ENCODE peak calls at places on chromosomes 3 and 15, in five cellular contexts. J is neuronal stem cell, E is SJSA1, T is left ventricle myocardium inferior, H is astrocyte of the cerebellum. R is an unnamed sample.

GRCh38 chr3:151923901-151924300 is 50.5 kb downstream of the SUCNR1 start:
- DNase-seq in H (no peak), E (no peak), T (no peak), J (no peak), R (no peak)

GRCh38 chr3:61903931-61904657 is 342.7 kb downstream of the PTPRG start:
- DNase-seq in T (peak), E (no peak), J (no peak), H (peak), R (no peak)

GRCh38 chr3:126212629-126213375 is 32.4 kb upstream of the ALDH1L1 start:
- DNase-seq in H (peak), T (peak), J (peak), E (peak), R (no peak)

GRCh38 chr15:67564590-67565345 is 22.3 kb downstream of the MAP2K5 start:
- DNase-seq in J (no peak), E (no peak), H (no peak), T (no peak), R (peak)

GRCh38 chr3:46646700-46647099 is 34.4 kb downstream of the FAM240A start:
- DNase-seq in E (no peak), J (no peak), H (no peak), T (no peak), R (no peak)

GRCh38 chr15:56001476-56002078 is 8.2 kb upstream of the NEDD4 start:
- DNase-seq in T (no peak), E (no peak), J (no peak), H (no peak), R (no peak)

GRCh38 chr3:115788921-115789470 is 165.7 kb downstream of the GAP43 start:
- DNase-seq in J (no peak), H (peak), E (peak), T (no peak), R (no peak)

GRCh38 chr3:25478358-25478757 is 50.3 kb downstream of the RARB start:
- DNase-seq in T (no peak), H (no peak), J (no peak), E (no peak), R (no peak)

GRCh38 chr15:80498652-80499051 is 94.5 kb downstream of the ARNT2 start:
- DNase-seq in J (no peak), H (no peak), T (no peak), E (no peak), R (no peak)

GRCh38 chr3:80152692-80153091 is 384.9 kb upstream of the ROBO1 start:
- DNase-seq in H (no peak), T (no peak), J (no peak), E (no peak), R (no peak)

DNA sequence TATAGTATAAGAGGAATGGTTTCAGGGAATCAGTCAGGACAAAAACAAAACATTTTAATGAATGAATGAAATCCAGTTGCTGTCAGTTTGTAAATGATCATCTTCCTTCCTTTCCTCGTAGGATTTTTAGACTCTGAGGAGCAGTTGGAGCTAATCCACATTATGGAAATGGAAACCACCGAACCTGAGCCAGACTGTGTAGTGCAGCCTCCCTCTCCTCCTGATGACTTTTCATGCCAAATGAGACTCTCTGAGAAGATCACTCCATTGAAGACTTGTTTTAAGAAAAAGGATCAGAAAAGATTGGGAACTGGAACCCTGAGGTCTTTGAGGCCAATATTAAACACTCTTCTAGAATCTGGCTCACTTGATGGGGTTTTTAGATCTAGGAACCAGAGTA is 3.1 kb downstream of the TIPARP start:
- DNase-seq in E (no peak), J (no peak), T (no peak), H (no peak), R (no peak)
- H3K4me3 ChIP-seq in E (no peak), J (no peak), T (peak), H (peak), R (no peak)

DNA sequence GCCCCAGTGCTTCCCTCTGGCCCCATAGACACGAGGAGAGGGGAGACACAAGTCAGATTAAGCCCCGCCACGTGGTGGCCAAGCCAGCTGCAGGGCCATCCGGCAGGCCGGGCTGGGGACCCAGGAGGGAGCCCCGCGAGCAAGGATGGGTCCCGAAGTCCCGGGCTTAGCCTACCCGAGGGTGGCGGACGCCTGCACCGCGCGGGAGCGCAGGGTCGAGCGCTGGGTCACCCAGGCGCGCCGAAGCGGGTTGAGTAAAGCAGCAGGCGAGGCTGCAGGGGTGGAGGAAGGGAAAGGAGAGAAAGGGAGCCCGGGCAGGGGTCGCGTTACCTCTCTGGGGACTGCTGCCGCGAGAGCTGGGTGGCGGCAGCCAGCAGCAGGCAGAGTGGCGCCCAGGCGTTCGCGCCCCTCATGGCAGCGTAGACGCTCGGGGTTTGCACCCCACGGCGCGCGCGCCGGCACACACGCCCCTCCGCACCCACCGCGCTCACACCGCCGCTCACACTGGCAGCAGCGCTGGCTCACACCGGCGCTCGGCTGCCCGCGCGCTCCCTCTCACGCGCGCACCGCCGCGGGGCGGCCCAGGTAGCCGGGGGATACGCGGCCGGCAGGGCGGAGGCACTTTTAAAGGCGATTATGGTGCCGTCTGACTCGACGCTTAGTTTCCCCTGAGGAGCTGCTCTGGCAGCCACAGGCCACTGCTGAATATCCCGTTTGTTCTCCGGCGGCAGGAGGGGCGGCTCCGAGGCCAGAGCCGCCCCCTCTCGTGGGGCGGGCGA is at the start of gene PCOLCE2:
- DNase-seq in J (peak), T (peak), E (peak), H (no peak), R (no peak)
- H3K4me3 ChIP-seq in J (peak), T (peak), E (peak), H (peak), R (peak)

GRCh38 chr3:124813541-124813940 is 73.6 kb downstream of the ITGB5 start:
- DNase-seq in H (no peak), J (no peak), E (no peak), T (no peak), R (no peak)

GRCh38 chr3:124810970-124811369 is 76.2 kb downstream of the ITGB5 start:
- DNase-seq in T (no peak), E (no peak), H (no peak), J (no peak), R (no peak)

GRCh38 chr3:124811441-124811840 is 75.7 kb downstream of the ITGB5 start:
- DNase-seq in E (no peak), T (no peak), J (no peak), H (peak), R (no peak)

GRCh38 chr3:124814620-124815421 is 72.3 kb downstream of the ITGB5 start:
- DNase-seq in T (no peak), H (no peak), E (no peak), J (no peak), R (no peak)

DNA sequence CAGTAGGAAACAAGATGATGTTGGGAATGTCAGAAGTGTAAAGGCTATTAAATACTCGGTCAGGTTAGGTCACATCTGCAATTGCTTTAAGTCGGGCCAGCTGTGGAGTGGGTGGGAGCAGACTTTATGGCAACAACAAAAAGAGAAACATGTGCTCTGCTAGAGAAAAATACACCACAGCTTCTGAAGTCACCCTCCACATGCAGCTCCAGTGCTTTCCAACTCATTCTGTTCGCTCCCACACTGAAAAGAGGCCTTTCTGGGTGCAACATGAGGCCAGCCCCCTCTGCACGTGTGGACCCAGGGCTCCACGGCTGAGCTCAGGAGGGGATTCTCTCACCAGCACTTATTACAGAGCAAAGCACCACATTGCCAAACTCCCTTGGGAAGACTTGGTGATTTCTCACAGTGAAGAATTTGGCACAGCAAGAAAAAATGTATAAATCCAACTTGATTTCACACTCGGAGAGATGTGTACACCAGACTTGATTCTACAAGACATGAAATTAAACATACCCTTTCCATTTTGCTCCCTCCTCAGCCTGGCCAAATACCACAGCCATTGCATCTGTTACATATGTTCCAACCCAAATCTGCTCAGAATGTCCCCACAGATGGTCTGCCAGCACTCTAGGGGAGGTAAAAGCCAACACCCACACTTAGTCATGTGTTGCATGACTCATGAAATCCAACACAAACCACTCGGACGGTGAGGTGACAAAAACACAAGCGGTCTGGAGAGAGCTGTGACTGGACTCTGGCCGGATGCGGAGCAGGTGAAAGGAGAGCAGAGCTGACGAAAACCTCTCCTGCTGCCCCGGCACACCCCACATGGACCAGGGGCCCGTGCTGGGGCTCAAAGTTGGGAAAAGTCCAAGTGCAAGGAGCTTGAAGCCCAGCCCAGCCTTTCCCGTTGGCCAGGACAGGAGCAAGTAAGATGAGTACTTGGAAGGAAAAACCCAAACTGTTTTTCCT is 74.6 kb downstream of the ITGB5 start:
- DNase-seq in J (no peak), E (peak), H (peak), T (peak), R (no peak)
- H3K4me3 ChIP-seq in J (no peak), E (no peak), H (no peak), T (peak), R (no peak)

DNA sequence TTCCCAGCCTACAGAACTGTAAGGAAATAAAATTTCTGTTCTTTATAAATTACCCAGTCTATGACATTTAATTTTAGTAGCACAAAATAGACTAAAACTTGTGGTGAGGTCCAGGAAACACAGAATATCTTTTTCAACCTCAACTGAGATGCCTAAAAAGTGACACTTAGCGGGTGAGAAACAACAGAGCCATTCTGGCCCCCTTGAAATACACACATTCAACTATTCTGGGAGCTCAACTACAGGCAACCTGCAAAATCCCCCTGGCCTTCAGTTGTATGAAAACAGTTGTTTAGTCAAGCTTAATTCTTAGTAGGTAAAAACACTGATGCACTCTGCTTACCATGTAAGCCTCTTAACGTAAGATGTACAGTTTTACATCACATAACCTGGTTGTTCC is 66.8 kb downstream of the ANKRD28 start:
- DNase-seq in H (no peak), T (no peak), E (no peak), J (no peak), R (no peak)
- H3K4me3 ChIP-seq in H (no peak), T (no peak), E (no peak), J (no peak), R (no peak)

R was measured in GM12864.